ENCODE peak calls at places on chromosomes 16 and 17, in six cellular contexts. J is gastrocnemius medialis, Z is heart right ventricle, B is tibial nerve, X is body of pancreas, V is IMR-90. Q is an unnamed sample.

GRCh38 chr16:23505942-23506605 is 4.2 kb downstream of the GGA2 start:
- DNase-seq in Z (no peak), B (no peak), J (no peak), V (no peak), X (no peak), Q (no peak)

GRCh38 chr16:8355714-8356113 is 234.6 kb downstream of the TMEM114 start:
- DNase-seq in B (no peak), J (no peak), V (no peak), X (no peak), Z (no peak), Q (no peak)

GRCh38 chr16:35208001-35208935 is 1748.9 kb downstream of the TP53TG3F start:
- DNase-seq in V (no peak), Z (no peak), B (no peak), X (no peak), J (no peak), Q (no peak)

GRCh38 chr17:63399856-63400255 is 46.2 kb downstream of the CYB561 start:
- DNase-seq in X (peak), V (peak), B (no peak), Z (peak), J (peak), Q (no peak)

GRCh38 chr16:183005-183404 is 2.7 kb downstream of the HBQ1 start:
- DNase-seq in B (no peak), V (no peak), J (no peak), Z (no peak), X (no peak), Q (no peak)

GRCh38 chr17:20988896-20989295 is 53.9 kb downstream of the USP22 start:
- DNase-seq in X (no peak), V (no peak), B (no peak), Z (no peak), J (no peak), Q (no peak)

GRCh38 chr17:80253631-80254395 is 6.8 kb upstream of the RNF213 start:
- DNase-seq in J (no peak), Z (no peak), X (no peak), B (no peak), V (no peak), Q (no peak)

GRCh38 chr17:37489197-37490001 is at the start of gene DUSP14:
- DNase-seq in V (peak), B (peak), X (peak), J (peak), Z (peak), Q (peak)

GRCh38 chr16:66619534-66620418 is 15.3 kb downstream of the CMTM3 start:
- DNase-seq in X (no peak), Z (no peak), V (peak), J (peak), B (no peak), Q (no peak)

GRCh38 chr17:1143573-1143972 is 36.2 kb downstream of the ABR start:
- DNase-seq in V (peak), Z (no peak), B (no peak), X (no peak), J (no peak), Q (peak)

GRCh38 chr17:43772877-43773648 is 5.7 kb downstream of the DUSP3 start:
- DNase-seq in B (no peak), X (no peak), V (no peak), J (peak), Z (no peak), Q (no peak)

GRCh38 chr17:55366020-55366481 is 55.6 kb downstream of the MMD start:
- DNase-seq in J (no peak), X (no peak), V (no peak), B (no peak), Z (no peak), Q (no peak)

GRCh38 chr17:16407911-16408588 is 7.3 kb upstream of the TRPV2 start:
- DNase-seq in Z (peak), J (peak), X (peak), B (peak), V (peak), Q (no peak)

GRCh38 chr17:13996758-13997157 is 72.5 kb upstream of the COX10 start:
- DNase-seq in Z (no peak), V (no peak), B (no peak), J (no peak), X (no peak), Q (no peak)

GRCh38 chr17:79778504-79779087 is 648 bp downstream of the CBX2 start:
- DNase-seq in X (no peak), Z (no peak), V (no peak), B (no peak), J (no peak), Q (no peak)

GRCh38 chr17:66570353-66571195 is 264.3 kb upstream of the CACNG5 start:
- DNase-seq in B (no peak), V (peak), X (no peak), J (no peak), Z (no peak), Q (no peak)

GRCh38 chr17:30415491-30415890 is 36.8 kb downstream of the CPD start:
- DNase-seq in V (peak), Z (no peak), J (no peak), X (no peak), B (no peak), Q (no peak)

GRCh38 chr17:21680366-21680765 is 12.0 kb upstream of the KCNJ18 start:
- DNase-seq in X (peak), V (no peak), Z (no peak), B (no peak), J (no peak), Q (no peak)

GRCh38 chr16:22732315-22732840 is 81.6 kb upstream of the HS3ST2 start:
- DNase-seq in X (no peak), B (no peak), V (no peak), Z (no peak), J (no peak), Q (no peak)

GRCh38 chr17:38885728-38886642 is 16.1 kb downstream of the LASP1 start:
- DNase-seq in X (no peak), B (no peak), J (no peak), V (peak), Z (no peak), Q (peak)

GRCh38 chr17:14845562-14846335 is 419.4 kb downstream of the PMP22 start:
- DNase-seq in B (no peak), Z (no peak), J (no peak), X (no peak), V (peak), Q (no peak)

GRCh38 chr16:85560932-85561247 is 52.2 kb upstream of the GSE1 start:
- DNase-seq in V (no peak), J (no peak), B (no peak), X (no peak), Z (no peak), Q (no peak)

GRCh38 chr17:71057448-71057847 is 888.1 kb downstream of the KCNJ2 start:
- DNase-seq in B (no peak), X (no peak), V (no peak), J (no peak), Z (no peak), Q (no peak)

GRCh38 chr17:63474174-63474913 is 2.5 kb upstream of the ACE start:
- DNase-seq in J (no peak), V (no peak), B (no peak), Z (peak), X (peak), Q (no peak)

GRCh38 chr16:4330277-4330882 is 14.5 kb downstream of the GLIS2 start:
- DNase-seq in X (peak), Z (peak), V (peak), J (peak), B (peak), Q (peak)

GRCh38 chr16:66900721-66901441 is 17.8 kb downstream of the CDH16 start:
- DNase-seq in V (no peak), J (peak), X (no peak), Z (peak), B (no peak), Q (no peak)

GRCh38 chr17:58365185-58365979 is 13.4 kb upstream of the SUPT4H1 start:
- DNase-seq in X (no peak), B (no peak), J (no peak), Z (no peak), V (no peak), Q (no peak)

GRCh38 chr16:27220527-27220926 is 17.2 kb downstream of the KDM8 start:
- DNase-seq in V (no peak), Z (no peak), X (no peak), B (no peak), J (no peak), Q (no peak)

GRCh38 chr16:23803591-23804123 is 32.1 kb upstream of the PRKCB start:
- DNase-seq in B (no peak), J (peak), X (peak), Z (peak), V (peak), Q (no peak)

GRCh38 chr17:30372755-30373154 is 6.0 kb upstream of the CPD start:
- DNase-seq in B (no peak), V (peak), J (no peak), X (no peak), Z (no peak), Q (no peak)

GRCh38 chr16:80274576-80275191 is 266.1 kb upstream of the DYNLRB2 start:
- DNase-seq in B (no peak), X (no peak), V (peak), Z (no peak), J (no peak), Q (no peak)

GRCh38 chr17:80901319-80901718 is 90.3 kb upstream of the CHMP6 start:
- DNase-seq in X (no peak), Z (no peak), B (no peak), J (no peak), V (peak), Q (no peak)

GRCh38 chr17:39261286-39261685 is 35.5 kb upstream of the STAC2 start:
- DNase-seq in B (no peak), X (no peak), V (no peak), J (no peak), Z (no peak), Q (no peak)

GRCh38 chr17:62916684-62917571 is 49.1 kb upstream of the TANC2 start:
- DNase-seq in X (no peak), J (no peak), B (no peak), Z (no peak), V (peak), Q (no peak)

GRCh38 chr17:42072323-42073187 is 22.2 kb upstream of the C17orf113 start:
- DNase-seq in X (peak), J (no peak), B (no peak), Z (no peak), V (no peak), Q (no peak)
- TF ChIP-seq CTCF in X (no peak), J (no peak), B (no peak), Z (peak), V (no peak), Q (no peak)

GRCh38 chr17:74759243-74759801 is 10.9 kb downstream of the NHERF1 start:
- DNase-seq in V (no peak), J (no peak), X (no peak), Z (no peak), B (no peak), Q (no peak)
- TF ChIP-seq CTCF in V (no peak), J (no peak), X (no peak), Z (no peak), B (no peak), Q (no peak)

DNA sequence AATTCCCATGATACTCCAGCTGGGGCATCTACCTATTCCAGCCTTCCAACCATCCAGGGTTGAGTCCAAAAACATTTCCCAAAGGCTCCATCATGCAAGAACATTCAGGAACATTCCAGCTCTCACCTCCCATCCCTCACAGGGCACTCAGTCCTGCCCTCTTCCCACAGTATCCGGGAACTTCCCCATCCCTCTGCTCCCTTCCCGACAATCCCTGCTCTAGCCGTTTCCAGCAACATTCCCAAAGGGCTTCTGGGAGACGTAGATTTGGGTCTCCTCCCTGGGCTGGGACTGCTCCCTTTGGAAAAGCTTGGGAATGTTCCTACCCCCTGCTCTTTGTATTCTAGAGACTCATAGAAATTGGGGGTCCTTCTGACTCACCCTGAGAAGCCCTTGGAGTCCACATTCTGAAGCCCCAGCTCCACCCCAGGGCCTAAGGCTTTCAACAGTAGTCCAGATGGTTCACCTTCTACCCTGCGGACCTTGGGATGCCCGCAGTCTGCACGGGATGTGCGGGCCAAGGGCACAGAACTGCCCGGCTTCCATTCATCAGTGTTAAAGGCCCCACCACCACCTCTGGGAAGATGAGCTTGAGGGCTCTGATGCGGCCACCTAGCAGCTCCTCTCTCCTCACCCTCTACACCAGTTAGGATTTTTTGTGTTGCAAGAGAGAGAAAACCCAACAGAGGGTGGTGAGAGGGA is 25.4 kb downstream of the NGFR start:
- DNase-seq in X (no peak), Z (no peak), B (no peak), J (no peak), V (no peak), Q (peak)
- TF ChIP-seq CTCF in X (no peak), Z (no peak), B (no peak), J (no peak), V (no peak), Q (no peak)

GRCh38 chr17:77257169-77257568 is 116.4 kb downstream of the SEC14L1 start:
- DNase-seq in B (no peak), J (no peak), V (no peak), X (no peak), Z (no peak), Q (no peak)
- TF ChIP-seq CTCF in B (no peak), J (no peak), V (no peak), X (no peak), Z (no peak), Q (no peak)

DNA sequence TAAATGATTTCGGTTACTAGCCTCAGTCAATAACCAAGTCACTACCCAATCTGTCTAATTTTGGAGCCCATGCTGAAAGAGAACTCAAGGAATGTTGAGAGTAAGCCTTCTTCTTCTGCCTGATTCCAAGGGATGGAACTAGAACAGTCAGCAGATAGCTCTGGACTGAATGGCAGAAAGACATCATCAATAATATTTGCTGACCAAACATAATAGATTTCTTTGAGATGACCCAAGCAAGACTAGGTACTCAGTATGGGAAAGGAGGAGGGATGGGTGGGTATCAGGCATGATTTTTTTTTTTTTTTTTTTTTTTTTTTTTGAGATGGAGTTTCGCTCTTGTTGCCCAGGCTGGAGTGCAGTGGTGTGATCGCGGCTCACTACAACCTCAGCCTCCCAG is 330.1 kb downstream of the CNTNAP4 start:
- DNase-seq in B (no peak), J (no peak), V (no peak), X (no peak), Z (no peak), Q (no peak)
- TF ChIP-seq CTCF in B (no peak), J (no peak), V (no peak), X (no peak), Z (no peak), Q (no peak)

GRCh38 chr17:7184091-7184488 is 4.9 kb upstream of the ASGR1 start:
- DNase-seq in J (no peak), Z (no peak), B (no peak), V (no peak), X (peak), Q (no peak)

GRCh38 chr17:7183433-7184090 is 4.4 kb upstream of the ASGR1 start:
- DNase-seq in B (no peak), V (no peak), J (no peak), X (no peak), Z (no peak), Q (no peak)

GRCh38 chr17:7184647-7185046 is 5.5 kb upstream of the ASGR1 start:
- DNase-seq in Z (no peak), X (no peak), B (no peak), V (no peak), J (no peak), Q (no peak)

GRCh38 chr17:7190276-7190917 is 11.2 kb upstream of the ASGR1 start:
- DNase-seq in J (no peak), Z (no peak), X (no peak), B (no peak), V (no peak), Q (no peak)

GRCh38 chr17:7186241-7186640 is 7.1 kb upstream of the ASGR1 start:
- DNase-seq in X (no peak), J (no peak), Z (no peak), V (no peak), B (no peak), Q (no peak)
- TF ChIP-seq CTCF in X (no peak), J (no peak), Z (peak), V (peak), B (no peak), Q (no peak)

GRCh38 chr16:30557397-30557949 is 701 bp downstream of the ZNF764 start:
- DNase-seq in J (no peak), Z (no peak), X (no peak), V (no peak), B (no peak), Q (no peak)
- TF ChIP-seq CTCF in J (no peak), Z (no peak), X (no peak), V (no peak), B (no peak), Q (no peak)

GRCh38 chr16:75402821-75403475 is 30.4 kb downstream of the CFDP1 start:
- DNase-seq in X (no peak), B (no peak), Z (no peak), V (peak), J (no peak), Q (no peak)
- TF ChIP-seq CTCF in X (peak), B (peak), Z (peak), V (peak), J (peak), Q (peak)

DNA sequence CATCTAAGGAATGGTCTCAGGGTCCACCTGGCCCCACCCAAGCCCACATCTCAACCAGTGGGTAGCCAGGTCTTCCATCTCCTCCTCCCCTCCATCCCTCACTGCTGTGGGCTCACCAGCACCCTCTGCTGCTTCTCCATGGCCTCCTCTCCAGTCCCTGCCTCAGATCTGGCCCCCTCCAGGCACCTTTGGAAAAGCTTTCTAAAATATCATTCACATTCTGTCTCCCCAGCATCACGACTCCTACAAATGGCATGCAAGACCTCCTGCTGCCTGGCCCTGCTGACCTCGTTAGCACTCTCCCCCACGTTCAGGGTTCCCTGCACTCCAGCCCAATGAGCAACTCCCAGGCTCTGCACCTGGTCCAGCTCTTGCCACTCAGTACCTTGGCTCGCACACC is 13.7 kb downstream of the GLP2R start:
- DNase-seq in V (peak), Z (no peak), B (no peak), X (no peak), J (no peak), Q (no peak)
- TF ChIP-seq CTCF in V (peak), Z (no peak), B (no peak), X (no peak), J (no peak), Q (no peak)

DNA sequence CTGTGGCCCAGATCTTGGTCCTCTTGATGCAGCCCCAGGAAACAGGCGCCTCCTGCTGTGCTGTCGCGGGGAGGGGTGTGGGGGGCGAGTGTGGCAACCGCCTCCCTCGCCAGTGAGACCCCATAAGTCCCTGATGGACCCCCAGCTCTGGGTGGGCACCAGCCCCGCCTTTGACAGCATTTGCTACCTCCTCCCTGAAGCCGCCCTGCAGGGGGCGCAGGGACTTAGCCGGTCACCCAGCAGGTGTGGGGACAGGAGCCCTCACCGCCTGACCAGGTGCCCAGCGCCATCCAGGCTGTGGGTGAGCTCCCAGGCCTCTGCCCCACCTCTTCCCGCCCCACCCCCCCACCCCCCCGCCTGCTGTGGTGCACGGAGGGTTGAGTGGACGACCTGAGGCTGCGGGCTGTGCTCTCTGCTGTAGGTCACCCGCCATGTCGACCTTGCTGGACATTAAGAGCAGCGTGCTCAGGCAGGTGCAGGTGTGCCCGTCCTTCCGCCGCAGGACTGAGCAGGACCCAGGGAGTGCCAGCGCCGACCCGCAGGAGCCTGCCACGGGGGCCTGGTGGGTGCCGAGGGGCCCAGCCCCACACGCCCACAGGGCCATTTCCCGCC is 4.8 kb downstream of the BAIAP3 start:
- DNase-seq in Z (no peak), B (no peak), V (no peak), J (no peak), X (peak), Q (peak)
- TF ChIP-seq CTCF in Z (peak), B (no peak), V (peak), J (no peak), X (peak), Q (peak)

Q was measured in D721Med.